ENCODE peak calls at places on chromosomes 7 and 10, in seven cellular contexts. Z is mammary epithelial cell, E is neural progenitor cell, F is fibroblast of lung, W is prostate gland, V is H9, G is transverse colon. A is an unnamed sample.

GRCh38 chr7:7799138-7799537 is 80.7 kb upstream of the RPA3 start:
- DNase-seq in Z (no peak), E (no peak), F (peak), W (no peak), V (no peak), G (no peak), A (no peak)

GRCh38 chr10:24150853-24151252 is 58.1 kb upstream of the KIAA1217 start:
- DNase-seq in Z (no peak), E (no peak), F (no peak), W (no peak), V (peak), G (no peak), A (no peak)

GRCh38 chr10:75984067-75984466 is 552.6 kb downstream of the LRMDA start:
- DNase-seq in Z (no peak), E (no peak), F (no peak), W (no peak), V (no peak), G (no peak), A (no peak)

GRCh38 chr7:70646551-70647248 is 485.2 kb upstream of the GALNT17 start:
- DNase-seq in Z (no peak), E (no peak), F (no peak), W (no peak), V (no peak), G (no peak), A (no peak)

GRCh38 chr7:103714377-103714927 is 268.4 kb upstream of the SLC26A5 start:
- DNase-seq in Z (no peak), E (no peak), F (peak), W (no peak), V (no peak), G (no peak), A (no peak)

GRCh38 chr7:17304926-17305325 is 6.5 kb downstream of the AHR start:
- DNase-seq in Z (peak), E (no peak), F (peak), W (peak), V (no peak), G (no peak), A (no peak)

GRCh38 chr7:127844165-127844564 is 187.1 kb downstream of the LRRC4 start:
- DNase-seq in Z (no peak), E (no peak), F (no peak), W (no peak), V (no peak), G (no peak), A (no peak)

GRCh38 chr7:43954524-43955228 is 28.4 kb downstream of the UBE2D4 start:
- DNase-seq in Z (peak), E (peak), F (peak), W (no peak), V (peak), G (peak), A (no peak)

GRCh38 chr10:131983780-131984179 is 2.1 kb upstream of the BNIP3 start:
- DNase-seq in Z (peak), E (no peak), F (peak), W (no peak), V (no peak), G (no peak), A (no peak)

GRCh38 chr7:150806863-150807262 is 6.3 kb downstream of the TMEM176A start:
- DNase-seq in Z (no peak), E (no peak), F (no peak), W (no peak), V (no peak), G (no peak), A (no peak)

GRCh38 chr7:44769381-44770209 is 20.9 kb downstream of the ZMIZ2 start:
- DNase-seq in Z (peak), E (peak), F (peak), W (no peak), V (no peak), G (peak), A (no peak)

GRCh38 chr7:78412216-78412858 is 613.8 kb downstream of the PHTF2 start:
- DNase-seq in Z (no peak), E (no peak), F (no peak), W (no peak), V (no peak), G (no peak), A (no peak)

GRCh38 chr7:73871163-73872011 is 10.4 kb downstream of the TMEM270 start:
- DNase-seq in Z (no peak), E (no peak), F (no peak), W (no peak), V (peak), G (peak), A (no peak)

GRCh38 chr10:48309711-48310226 is 3.3 kb downstream of the MAPK8 start:
- DNase-seq in Z (peak), E (peak), F (peak), W (no peak), V (no peak), G (no peak), A (no peak)
- TF ChIP-seq CTCF in Z (no peak), E (peak), F (no peak), W (no peak), V (peak), G (peak), A (peak)

GRCh38 chr10:102633848-102634247 is 10.4 kb upstream of the TRIM8 start:
- DNase-seq in Z (no peak), E (no peak), F (no peak), W (no peak), V (no peak), G (no peak), A (no peak)
- H3K27ac ChIP-seq in Z (no peak), E (no peak), F (peak), W (no peak), V (no peak), G (peak), A (peak)

DNA sequence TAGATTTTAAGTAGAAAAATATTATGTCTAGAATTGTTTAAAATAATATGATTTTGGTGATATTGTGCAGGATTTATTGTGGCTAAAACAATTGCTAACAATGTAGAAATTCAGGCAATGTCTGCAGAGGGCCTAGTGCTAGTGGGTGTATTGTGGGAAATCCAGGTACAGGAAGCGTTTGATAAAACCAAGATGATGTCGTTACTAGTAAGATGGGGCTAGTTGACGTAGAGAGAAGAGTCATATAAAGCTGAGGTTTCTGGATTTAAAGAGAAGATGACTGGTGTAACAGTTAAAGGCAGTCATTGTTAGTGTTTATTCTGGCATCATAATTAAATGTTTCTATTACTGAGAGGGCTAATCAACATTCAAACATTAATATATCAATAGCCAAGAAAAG is 43.5 kb downstream of the ADK start:
- DNase-seq in Z (peak), E (no peak), F (peak), W (no peak), V (no peak), G (no peak), A (no peak)
- TF ChIP-seq CTCF in Z (no peak), E (no peak), F (no peak), W (no peak), V (no peak), G (no peak), A (no peak)

DNA sequence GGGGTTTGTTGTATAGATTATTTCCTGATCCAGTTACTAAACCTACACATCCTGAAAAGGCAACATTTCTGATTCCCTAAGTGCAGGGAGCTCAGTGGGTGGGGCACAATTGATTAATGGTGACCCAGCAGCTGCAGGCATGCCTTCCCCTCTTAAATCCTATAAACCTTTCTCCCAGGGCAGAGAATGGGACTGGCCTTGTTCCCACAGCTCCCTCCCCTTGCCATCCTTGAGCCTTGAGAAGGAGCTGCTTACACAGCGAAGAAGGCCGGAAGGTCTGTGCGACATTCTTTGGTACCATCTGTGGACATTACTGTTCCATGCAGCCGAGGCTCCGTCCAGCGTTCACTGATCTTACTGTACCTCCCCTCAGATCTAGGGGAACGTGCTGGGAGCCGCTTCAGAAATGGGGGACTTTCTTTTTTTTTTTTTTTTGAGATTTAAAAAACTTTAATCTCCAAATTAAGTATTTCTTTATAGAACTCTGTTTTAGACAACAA is 14.3 kb downstream of the KLF6 start:
- DNase-seq in Z (no peak), E (peak), F (no peak), W (no peak), V (no peak), G (no peak), A (no peak)
- H3K27ac ChIP-seq in Z (no peak), E (no peak), F (no peak), W (no peak), V (no peak), G (no peak), A (no peak)

DNA sequence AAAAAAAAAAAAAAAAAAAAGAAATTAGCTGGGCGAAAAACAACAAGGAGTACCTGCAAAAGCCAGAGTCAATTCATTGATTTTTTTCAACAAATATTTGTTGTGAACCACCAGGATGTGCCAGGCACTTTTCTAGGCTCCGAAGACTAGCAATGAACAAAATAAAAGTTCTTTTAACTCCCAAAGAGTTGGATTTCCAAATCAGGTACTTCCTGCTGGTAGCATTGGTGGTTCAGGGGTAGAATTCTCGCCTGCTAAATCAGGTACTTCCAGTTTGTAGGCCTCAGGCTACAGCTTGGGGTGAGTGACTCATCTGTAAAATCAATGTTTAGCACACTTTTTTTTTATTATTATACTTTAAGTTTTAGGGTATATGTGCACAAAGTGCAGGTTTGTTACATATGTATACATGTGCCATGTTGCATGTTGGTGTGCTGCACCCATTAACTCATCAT is 10.9 kb downstream of the PPA1 start:
- DNase-seq in Z (peak), E (no peak), F (no peak), W (peak), V (no peak), G (no peak), A (no peak)
- TF ChIP-seq CTCF in Z (no peak), E (no peak), F (no peak), W (no peak), V (no peak), G (no peak), A (no peak)

GRCh38 chr10:113920819-113921345 is 66.4 kb downstream of the NHLRC2 start:
- DNase-seq in Z (peak), E (no peak), F (no peak), W (no peak), V (no peak), G (no peak), A (no peak)
- H3K27ac ChIP-seq in Z (no peak), E (no peak), F (no peak), W (no peak), V (no peak), G (no peak), A (no peak)

GRCh38 chr7:82141427-82141826 is 302.1 kb downstream of the CACNA2D1 start:
- DNase-seq in Z (peak), E (no peak), F (peak), W (no peak), V (no peak), G (no peak), A (no peak)
- TF ChIP-seq CTCF in Z (no peak), E (no peak), F (no peak), W (no peak), V (no peak), G (no peak), A (no peak)

DNA sequence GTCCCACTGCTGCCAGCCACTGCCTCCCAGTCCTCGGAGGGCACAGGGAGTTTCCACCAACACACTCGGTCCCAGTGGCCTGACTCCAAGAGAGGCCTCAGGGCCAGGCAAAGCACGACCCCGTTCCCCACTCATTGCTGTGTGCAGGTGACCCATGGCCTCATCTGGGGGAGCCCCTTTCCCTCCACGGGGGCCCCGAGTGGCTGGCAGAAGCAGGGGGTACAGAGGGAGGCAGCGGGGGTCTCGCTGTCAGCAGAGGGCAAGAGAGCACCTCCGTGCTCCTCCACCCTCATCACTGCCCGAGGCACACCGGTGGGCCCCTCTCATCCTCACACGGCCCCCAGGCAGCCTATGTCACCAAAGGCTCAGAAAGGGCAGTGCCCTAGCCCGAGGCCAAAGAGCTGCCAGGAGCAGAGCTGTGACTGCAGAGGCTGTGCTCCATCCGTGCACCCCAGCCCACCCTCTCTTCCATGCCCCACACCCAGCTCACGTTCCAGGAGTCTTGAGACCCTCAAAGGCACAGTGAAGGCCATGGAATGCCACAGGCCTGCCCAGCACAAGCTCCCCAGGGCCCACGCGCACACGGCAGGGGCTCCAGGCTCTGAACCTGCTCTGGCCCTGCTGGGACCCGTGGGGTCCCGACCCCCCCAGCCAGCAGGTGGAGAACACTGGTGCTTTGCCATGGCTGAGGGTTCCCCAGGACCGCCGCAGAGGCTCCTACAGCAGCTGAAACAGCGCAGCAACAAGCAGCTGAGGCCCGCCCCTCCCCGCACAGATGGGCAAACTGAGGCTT is 25.9 kb downstream of the MICALL2 start:
- DNase-seq in Z (no peak), E (no peak), F (no peak), W (no peak), V (no peak), G (no peak), A (no peak)
- H3K27ac ChIP-seq in Z (no peak), E (no peak), F (no peak), W (no peak), V (no peak), G (no peak), A (no peak)

DNA sequence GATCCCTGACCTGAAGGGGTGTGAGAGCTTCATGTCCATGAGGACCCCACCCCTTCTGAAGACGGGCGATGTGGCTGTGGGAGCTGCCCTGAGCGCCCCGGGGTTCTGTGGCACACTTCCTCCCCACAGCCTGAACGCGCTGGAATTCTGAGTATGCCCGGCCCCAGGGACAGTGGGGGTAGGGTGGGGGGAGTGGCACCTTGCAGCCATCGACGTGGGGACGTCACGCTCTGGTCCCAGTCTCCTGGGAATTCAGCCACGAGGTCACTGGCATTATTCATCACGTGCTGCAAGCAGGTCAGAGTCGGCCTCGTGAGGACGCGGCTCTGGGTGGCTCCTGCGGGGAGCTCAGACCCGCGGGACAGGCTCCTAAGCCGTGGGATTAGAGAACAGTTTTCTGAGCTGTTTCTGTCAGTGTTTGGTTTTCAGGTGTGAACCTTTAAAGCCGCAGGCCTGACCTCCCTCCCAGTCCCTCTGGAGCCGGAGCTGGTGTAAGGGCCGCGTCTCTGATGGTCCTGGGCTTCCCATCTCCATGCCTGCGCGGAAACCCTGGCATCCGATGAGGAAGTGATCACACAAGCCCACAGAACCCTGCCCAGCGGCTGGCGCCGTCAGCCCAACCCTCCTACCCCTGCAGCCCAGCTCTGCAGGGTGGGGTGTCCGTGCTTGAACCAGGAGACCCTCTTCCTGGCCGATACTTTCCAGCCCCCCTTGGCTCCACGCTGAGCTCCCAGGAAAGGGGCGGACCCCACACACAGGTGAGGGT is 16.2 kb downstream of the GPR146 start:
- DNase-seq in Z (no peak), E (peak), F (no peak), W (no peak), V (peak), G (no peak), A (peak)
- TF ChIP-seq CTCF in Z (no peak), E (no peak), F (no peak), W (no peak), V (no peak), G (no peak), A (no peak)

GRCh38 chr10:79115302-79115701 is 46.5 kb downstream of the ZMIZ1 start:
- DNase-seq in Z (no peak), E (no peak), F (no peak), W (no peak), V (no peak), G (no peak), A (no peak)

GRCh38 chr10:79118286-79119202 is 49.8 kb downstream of the ZMIZ1 start:
- DNase-seq in Z (no peak), E (no peak), F (no peak), W (no peak), V (no peak), G (no peak), A (no peak)

GRCh38 chr10:79113827-79114226 is 45.1 kb downstream of the ZMIZ1 start:
- DNase-seq in Z (no peak), E (peak), F (peak), W (no peak), V (peak), G (no peak), A (no peak)

GRCh38 chr10:79116801-79117723 is 48.3 kb downstream of the ZMIZ1 start:
- DNase-seq in Z (peak), E (no peak), F (peak), W (no peak), V (no peak), G (peak), A (peak)

DNA sequence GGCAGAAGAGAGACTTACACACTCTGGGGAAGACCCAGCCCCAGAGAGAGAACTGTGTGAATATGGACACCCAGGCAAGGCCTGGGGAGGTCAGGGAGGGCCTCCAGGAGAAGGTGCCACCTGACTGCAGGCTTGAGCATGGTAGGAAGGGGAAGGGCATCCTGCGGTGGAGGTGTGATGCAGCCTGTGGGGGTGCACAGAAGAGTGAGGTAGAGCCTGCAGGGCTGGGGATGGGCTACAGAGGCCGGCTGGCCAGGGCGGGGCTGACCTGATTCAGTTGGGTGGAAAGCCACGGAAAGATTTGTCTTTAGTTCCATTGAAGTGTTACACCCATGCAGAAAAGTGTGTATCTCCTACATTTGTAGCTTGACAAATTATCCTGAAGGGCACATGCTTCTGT is 47.6 kb downstream of the ZMIZ1 start:
- DNase-seq in Z (no peak), E (no peak), F (no peak), W (no peak), V (no peak), G (no peak), A (no peak)
- H3K27ac ChIP-seq in Z (no peak), E (no peak), F (no peak), W (no peak), V (no peak), G (no peak), A (peak)

A was measured in upper lobe of right lung.